ENCODE peak calls at places on chromosomes 1 and 21, in ten cellular contexts. One of them, this sample, is unnamed. For H3K9me3, the result is how much of the 10 kb centered on the place peaks cover.

GRCh38 chr1:90725961-90726715 is 9.0 kb upstream of the BARHL2 start:
- DNase-seq in tibial artery: no peak
- DNase-seq in fibroblast of lung: no peak
- DNase-seq in transverse colon: no peak
- DNase-seq in ovary: no peak
- DNase-seq in CD8-positive, alpha-beta T cell: no peak
- DNase-seq in Karpas-422: no peak
- DNase-seq in HCT116: no peak
- DNase-seq in tibial nerve: no peak
- DNase-seq in aorta: no peak
- DNase-seq in this sample: no peak

GRCh38 chr1:87888456-87888855 is 559.8 kb downstream of the LMO4 start:
- DNase-seq in CD8-positive, alpha-beta T cell: no peak
- DNase-seq in HCT116: no peak
- DNase-seq in fibroblast of lung: peak
- DNase-seq in Karpas-422: no peak
- DNase-seq in tibial artery: no peak
- DNase-seq in ovary: no peak
- DNase-seq in transverse colon: no peak
- DNase-seq in aorta: no peak
- DNase-seq in tibial nerve: no peak
- DNase-seq in this sample: no peak

GRCh38 chr1:28910379-28911125 is 3.8 kb upstream of the EPB41 start:
- DNase-seq in CD8-positive, alpha-beta T cell: no peak
- DNase-seq in aorta: no peak
- DNase-seq in HCT116: no peak
- DNase-seq in transverse colon: no peak
- DNase-seq in Karpas-422: no peak
- DNase-seq in fibroblast of lung: no peak
- DNase-seq in ovary: no peak
- DNase-seq in tibial artery: no peak
- DNase-seq in tibial nerve: no peak
- DNase-seq in this sample: no peak

GRCh38 chr1:113531321-113531720 is 141.0 kb downstream of the MAGI3 start:
- DNase-seq in aorta: no peak
- DNase-seq in tibial nerve: no peak
- DNase-seq in ovary: no peak
- DNase-seq in CD8-positive, alpha-beta T cell: no peak
- DNase-seq in Karpas-422: no peak
- DNase-seq in fibroblast of lung: no peak
- DNase-seq in tibial artery: no peak
- DNase-seq in HCT116: no peak
- DNase-seq in transverse colon: no peak
- DNase-seq in this sample: no peak

GRCh38 chr1:88740784-88741183 is 56.7 kb downstream of the PKN2 start:
- DNase-seq in CD8-positive, alpha-beta T cell: no peak
- DNase-seq in ovary: no peak
- DNase-seq in transverse colon: no peak
- DNase-seq in tibial nerve: no peak
- DNase-seq in aorta: no peak
- DNase-seq in tibial artery: no peak
- DNase-seq in Karpas-422: no peak
- DNase-seq in fibroblast of lung: no peak
- DNase-seq in HCT116: no peak
- DNase-seq in this sample: no peak

GRCh38 chr1:182615468-182616129 is 11.4 kb upstream of the RGS16 start:
- DNase-seq in transverse colon: no peak
- DNase-seq in tibial artery: peak
- DNase-seq in tibial nerve: peak
- DNase-seq in aorta: peak
- DNase-seq in fibroblast of lung: peak
- DNase-seq in CD8-positive, alpha-beta T cell: peak
- DNase-seq in ovary: peak
- DNase-seq in HCT116: no peak
- DNase-seq in Karpas-422: peak
- DNase-seq in this sample: peak

GRCh38 chr1:56872597-56872996 is 18.0 kb downstream of the C8A start:
- DNase-seq in fibroblast of lung: peak
- DNase-seq in CD8-positive, alpha-beta T cell: no peak
- DNase-seq in transverse colon: no peak
- DNase-seq in tibial nerve: no peak
- DNase-seq in ovary: no peak
- DNase-seq in HCT116: no peak
- DNase-seq in Karpas-422: no peak
- DNase-seq in aorta: no peak
- DNase-seq in tibial artery: no peak
- DNase-seq in this sample: no peak

GRCh38 chr1:58780586-58781452 is 3.0 kb downstream of the JUN start:
- DNase-seq in aorta: no peak
- DNase-seq in ovary: no peak
- DNase-seq in HCT116: no peak
- DNase-seq in Karpas-422: no peak
- DNase-seq in transverse colon: no peak
- DNase-seq in tibial nerve: peak
- DNase-seq in fibroblast of lung: peak
- DNase-seq in tibial artery: no peak
- DNase-seq in CD8-positive, alpha-beta T cell: peak
- DNase-seq in this sample: peak

GRCh38 chr21:43691086-43691795 is 27.7 kb upstream of the PDXK start:
- DNase-seq in Karpas-422: no peak
- DNase-seq in HCT116: no peak
- DNase-seq in tibial nerve: no peak
- DNase-seq in transverse colon: no peak
- DNase-seq in fibroblast of lung: no peak
- DNase-seq in aorta: no peak
- DNase-seq in tibial artery: no peak
- DNase-seq in ovary: no peak
- DNase-seq in CD8-positive, alpha-beta T cell: no peak
- DNase-seq in this sample: no peak

GRCh38 chr1:244962140-244962539 is 97.8 kb upstream of the HNRNPU start:
- DNase-seq in CD8-positive, alpha-beta T cell: no peak
- DNase-seq in aorta: no peak
- DNase-seq in tibial artery: no peak
- DNase-seq in HCT116: no peak
- DNase-seq in ovary: no peak
- DNase-seq in transverse colon: no peak
- DNase-seq in fibroblast of lung: no peak
- DNase-seq in Karpas-422: no peak
- DNase-seq in tibial nerve: no peak
- DNase-seq in this sample: no peak

GRCh38 chr1:175597969-175598765 is 145.2 kb downstream of the TNR start:
- DNase-seq in fibroblast of lung: no peak
- DNase-seq in CD8-positive, alpha-beta T cell: no peak
- DNase-seq in ovary: no peak
- DNase-seq in transverse colon: no peak
- DNase-seq in aorta: no peak
- DNase-seq in Karpas-422: no peak
- DNase-seq in HCT116: no peak
- DNase-seq in tibial nerve: no peak
- DNase-seq in tibial artery: no peak
- DNase-seq in this sample: no peak

GRCh38 chr1:78006491-78006890 is 1.8 kb downstream of the DNAJB4 start:
- DNase-seq in transverse colon: no peak
- DNase-seq in Karpas-422: no peak
- DNase-seq in HCT116: no peak
- DNase-seq in ovary: no peak
- DNase-seq in aorta: no peak
- DNase-seq in tibial artery: no peak
- DNase-seq in fibroblast of lung: no peak
- DNase-seq in tibial nerve: no peak
- DNase-seq in CD8-positive, alpha-beta T cell: no peak
- DNase-seq in this sample: no peak

GRCh38 chr1:64956733-64957441 is 9.5 kb downstream of the JAK1 start:
- DNase-seq in tibial nerve: no peak
- DNase-seq in HCT116: no peak
- DNase-seq in ovary: no peak
- DNase-seq in tibial artery: no peak
- DNase-seq in fibroblast of lung: no peak
- DNase-seq in CD8-positive, alpha-beta T cell: peak
- DNase-seq in aorta: no peak
- DNase-seq in transverse colon: no peak
- DNase-seq in Karpas-422: no peak
- DNase-seq in this sample: no peak

GRCh38 chr1:29412591-29412990 is 176.3 kb downstream of the PTPRU start:
- DNase-seq in aorta: no peak
- DNase-seq in Karpas-422: no peak
- DNase-seq in HCT116: no peak
- DNase-seq in tibial artery: no peak
- DNase-seq in fibroblast of lung: no peak
- DNase-seq in tibial nerve: no peak
- DNase-seq in CD8-positive, alpha-beta T cell: no peak
- DNase-seq in ovary: no peak
- DNase-seq in transverse colon: no peak
- DNase-seq in this sample: no peak

DNA sequence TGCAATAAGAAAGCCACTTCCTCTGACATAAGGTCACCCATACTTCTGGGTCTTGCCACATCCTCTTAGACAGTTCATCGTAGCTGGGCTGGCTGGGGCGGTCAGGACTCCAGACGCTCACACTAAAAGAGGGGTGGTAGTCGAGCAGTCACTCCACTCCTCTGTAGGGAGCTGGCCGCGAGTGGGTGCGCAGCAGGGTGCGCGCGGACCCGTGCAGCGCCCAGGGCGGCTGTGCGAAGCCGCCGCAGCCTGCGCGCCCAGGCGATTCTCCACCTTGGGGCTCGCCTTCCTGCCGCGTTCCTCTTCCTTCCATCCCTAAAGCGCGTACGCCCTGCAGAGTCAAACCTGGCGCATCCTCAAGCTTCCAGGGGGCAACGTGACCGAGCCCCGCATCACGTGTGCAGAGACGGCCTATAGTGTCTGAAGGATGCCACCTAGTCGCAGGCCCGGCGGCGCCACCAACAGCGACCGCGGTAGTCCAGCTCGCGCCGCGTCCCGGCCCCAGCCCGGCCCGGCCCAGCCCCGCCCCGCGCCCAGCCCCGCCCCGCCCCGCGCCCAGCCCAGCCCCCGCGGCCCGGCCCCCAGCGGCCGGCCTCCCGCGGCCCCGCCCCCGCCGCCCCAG is 360 bp upstream of the PRDX6 start:
- DNase-seq in fibroblast of lung: peak
- DNase-seq in transverse colon: peak
- DNase-seq in Karpas-422: peak
- DNase-seq in tibial nerve: peak
- DNase-seq in ovary: peak
- DNase-seq in HCT116: peak
- DNase-seq in aorta: peak
- DNase-seq in CD8-positive, alpha-beta T cell: peak
- DNase-seq in tibial artery: peak
- DNase-seq in this sample: peak
- H3K9me3 ChIP-seq in fibroblast of lung: under half
- H3K9me3 ChIP-seq in transverse colon: under half
- H3K9me3 ChIP-seq in Karpas-422: under half
- H3K9me3 ChIP-seq in tibial nerve: under half
- H3K9me3 ChIP-seq in ovary: under half
- H3K9me3 ChIP-seq in HCT116: under half
- H3K9me3 ChIP-seq in aorta: under half
- H3K9me3 ChIP-seq in CD8-positive, alpha-beta T cell: under half
- H3K9me3 ChIP-seq in tibial artery: under half
- H3K9me3 ChIP-seq in this sample: under half

DNA sequence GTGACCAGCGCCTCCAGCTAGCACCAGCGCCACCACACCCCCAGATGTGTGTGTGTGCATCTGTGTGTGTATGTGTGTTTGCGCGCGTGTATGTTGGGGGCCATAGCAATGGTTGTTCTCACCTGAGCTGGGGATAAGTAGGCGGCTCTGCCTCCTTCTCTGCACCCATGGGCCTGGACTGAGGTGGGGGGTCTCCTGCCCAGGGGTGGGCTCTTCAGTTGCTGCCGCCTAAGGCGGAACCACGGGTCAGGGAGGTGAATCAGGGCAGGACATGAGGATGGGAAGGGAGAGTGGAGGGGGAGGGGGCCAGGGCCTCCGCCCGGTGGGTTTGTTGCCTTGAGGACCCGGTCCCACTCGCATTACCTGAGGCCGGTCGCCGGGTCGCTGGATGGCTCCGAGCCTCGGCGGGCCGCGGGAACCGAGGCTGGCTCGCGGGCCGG is 270 bp downstream of the HPCAL4 start:
- DNase-seq in CD8-positive, alpha-beta T cell: peak
- DNase-seq in HCT116: no peak
- DNase-seq in ovary: no peak
- DNase-seq in tibial nerve: no peak
- DNase-seq in tibial artery: no peak
- DNase-seq in aorta: no peak
- DNase-seq in fibroblast of lung: no peak
- DNase-seq in Karpas-422: no peak
- DNase-seq in transverse colon: no peak
- DNase-seq in this sample: no peak
- H3K4me3 ChIP-seq in CD8-positive, alpha-beta T cell: peak
- H3K4me3 ChIP-seq in HCT116: peak
- H3K4me3 ChIP-seq in ovary: peak
- H3K4me3 ChIP-seq in tibial nerve: peak
- H3K4me3 ChIP-seq in tibial artery: peak
- H3K4me3 ChIP-seq in aorta: no peak
- H3K4me3 ChIP-seq in fibroblast of lung: no peak
- H3K4me3 ChIP-seq in Karpas-422: peak
- H3K4me3 ChIP-seq in transverse colon: peak
- H3K4me3 ChIP-seq in this sample: peak

GRCh38 chr1:26351591-26352337 is 2.2 kb downstream of the CRYBG2 start:
- DNase-seq in HCT116: peak
- DNase-seq in CD8-positive, alpha-beta T cell: no peak
- DNase-seq in ovary: no peak
- DNase-seq in transverse colon: peak
- DNase-seq in tibial nerve: no peak
- DNase-seq in tibial artery: no peak
- DNase-seq in Karpas-422: no peak
- DNase-seq in aorta: no peak
- DNase-seq in fibroblast of lung: peak
- DNase-seq in this sample: no peak
- H3K27ac ChIP-seq in HCT116: no peak
- H3K27ac ChIP-seq in CD8-positive, alpha-beta T cell: no peak
- H3K27ac ChIP-seq in ovary: no peak
- H3K27ac ChIP-seq in transverse colon: peak
- H3K27ac ChIP-seq in tibial nerve: no peak
- H3K27ac ChIP-seq in tibial artery: no peak
- H3K27ac ChIP-seq in Karpas-422: no peak
- H3K27ac ChIP-seq in aorta: no peak
- H3K27ac ChIP-seq in fibroblast of lung: no peak
- H3K27ac ChIP-seq in this sample: no peak

GRCh38 chr21:7917729-7918128 is 2603.7 kb upstream of the TPTE start:
- DNase-seq in ovary: no peak
- DNase-seq in aorta: no peak
- DNase-seq in fibroblast of lung: no peak
- DNase-seq in HCT116: no peak
- DNase-seq in Karpas-422: no peak
- DNase-seq in transverse colon: no peak
- DNase-seq in CD8-positive, alpha-beta T cell: no peak
- DNase-seq in tibial nerve: no peak
- DNase-seq in tibial artery: no peak
- DNase-seq in this sample: no peak
- H3K9me3 ChIP-seq in ovary: under half
- H3K9me3 ChIP-seq in aorta: under half
- H3K9me3 ChIP-seq in fibroblast of lung: under half
- H3K9me3 ChIP-seq in HCT116: under half
- H3K9me3 ChIP-seq in Karpas-422: under half
- H3K9me3 ChIP-seq in transverse colon: under half
- H3K9me3 ChIP-seq in CD8-positive, alpha-beta T cell: under half
- H3K9me3 ChIP-seq in tibial nerve: under half
- H3K9me3 ChIP-seq in tibial artery: under half
- H3K9me3 ChIP-seq in this sample: under half